ENCODE peak calls at places on chromosomes 11 and 22, in four cellular contexts. N is K562, B is GM12878, U is HepG2. O is an unnamed sample.

GRCh38 chr11:30914143-30914762 is 328.1 kb upstream of the MPPED2 start:
- DNase-seq in B (no peak), U (peak; percentile 16), N (no peak), O (peak; percentile 83)

GRCh38 chr11:63144121-63144520 is at the start of gene SLC22A24:
- DNase-seq in B (no peak), N (no peak), U (no peak), O (no peak)

GRCh38 chr22:44665115-44665514 is 36.9 kb upstream of the PRR5 start:
- DNase-seq in N (no peak), B (no peak), U (no peak), O (no peak)

GRCh38 chr11:85809881-85810280 is 1.1 kb downstream of the SYTL2 start:
- DNase-seq in B (no peak), N (no peak), U (peak; percentile 9), O (peak; percentile 45)

GRCh38 chr22:40653361-40653760 is 16.8 kb upstream of the MRTFA start:
- DNase-seq in U (no peak), N (no peak), B (no peak), O (no peak)

GRCh38 chr22:38935023-38935422 is 22.4 kb upstream of the APOBEC3A start:
- DNase-seq in N (no peak), U (no peak), B (no peak), O (no peak)

GRCh38 chr11:127003260-127003981 is 2.9 kb upstream of the KIRREL3 start:
- DNase-seq in N (peak; percentile 12), B (no peak), U (no peak), O (peak; percentile 83)

GRCh38 chr22:31105282-31105929 is 2.0 kb downstream of the SELENOM start:
- DNase-seq in U (no peak), B (no peak), N (no peak), O (no peak)

GRCh38 chr22:24408630-24409029 is 18.8 kb upstream of the ADORA2A start:
- DNase-seq in N (no peak), B (no peak), U (no peak), O (no peak)

GRCh38 chr11:129146196-129146595 is 45.9 kb downstream of the ARHGAP32 start:
- DNase-seq in U (no peak), N (no peak), B (no peak), O (no peak)

GRCh38 chr11:71251761-71252433 is 480 bp downstream of the SHANK2 start:
- DNase-seq in N (peak; percentile 35), U (no peak), B (no peak), O (peak; percentile 72)

GRCh38 chr11:71252434-71252781 is at the start of gene SHANK2:
- DNase-seq in B (no peak), N (no peak), U (no peak), O (peak; percentile 67)

GRCh38 chr11:71251159-71251721 is 1.1 kb downstream of the SHANK2 start:
- DNase-seq in U (no peak), B (no peak), N (no peak), O (no peak)

GRCh38 chr11:71253794-71254193 is 1.4 kb upstream of the SHANK2 start:
- DNase-seq in U (no peak), B (no peak), N (no peak), O (no peak)

DNA sequence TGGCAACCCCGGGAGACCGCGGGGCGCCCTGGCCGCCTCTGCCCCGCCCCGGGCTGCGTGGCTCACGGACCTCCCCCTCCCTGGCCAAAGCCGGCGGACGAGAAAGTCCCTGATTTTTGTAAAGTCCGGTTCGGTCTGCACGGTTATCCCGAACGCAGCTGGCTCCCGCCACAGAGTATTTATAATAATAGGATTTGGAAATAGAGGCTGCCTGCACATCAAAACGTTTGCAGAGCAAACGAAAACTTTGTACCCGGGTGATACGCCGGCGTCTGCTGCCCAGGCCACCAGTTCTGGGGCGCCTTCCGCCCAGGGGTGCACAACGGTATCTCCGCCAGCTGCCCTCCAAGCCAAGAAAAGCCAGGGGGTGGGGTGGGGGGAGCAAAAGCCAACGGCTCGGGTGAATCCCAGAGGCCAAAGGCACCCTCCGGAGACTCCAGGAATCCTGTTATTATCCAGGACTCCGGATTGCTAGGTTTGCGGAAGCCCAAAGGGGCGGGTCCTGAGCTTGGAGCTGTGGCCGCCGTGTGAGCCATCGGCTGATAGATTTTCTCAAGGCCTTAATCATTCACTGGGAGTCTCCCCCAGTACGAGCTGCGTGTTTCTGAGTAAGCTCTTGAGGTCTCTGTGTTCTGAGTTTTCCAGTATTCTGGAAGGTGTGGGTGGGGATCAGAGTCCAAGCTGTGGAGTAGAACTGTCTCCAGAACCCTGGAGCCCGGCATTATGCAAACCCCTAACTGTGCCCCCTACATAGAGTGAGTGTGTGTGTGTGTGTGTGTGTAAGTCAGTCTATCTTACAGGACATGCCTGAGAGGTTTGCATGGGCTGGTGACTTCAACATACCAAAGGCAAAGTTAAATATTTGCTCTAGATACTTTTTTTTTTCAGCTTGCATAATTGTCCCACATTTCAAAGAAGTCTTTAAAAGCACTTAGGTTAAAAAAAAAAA is 679 bp upstream of the SHANK2 start:
- DNase-seq in N (no peak), U (peak; percentile 97), B (no peak), O (peak; percentile 52)
- TF ChIP-seq ETV6 in N (no peak), U (no peak), B (no peak), O (peak; percentile 19)

DNA sequence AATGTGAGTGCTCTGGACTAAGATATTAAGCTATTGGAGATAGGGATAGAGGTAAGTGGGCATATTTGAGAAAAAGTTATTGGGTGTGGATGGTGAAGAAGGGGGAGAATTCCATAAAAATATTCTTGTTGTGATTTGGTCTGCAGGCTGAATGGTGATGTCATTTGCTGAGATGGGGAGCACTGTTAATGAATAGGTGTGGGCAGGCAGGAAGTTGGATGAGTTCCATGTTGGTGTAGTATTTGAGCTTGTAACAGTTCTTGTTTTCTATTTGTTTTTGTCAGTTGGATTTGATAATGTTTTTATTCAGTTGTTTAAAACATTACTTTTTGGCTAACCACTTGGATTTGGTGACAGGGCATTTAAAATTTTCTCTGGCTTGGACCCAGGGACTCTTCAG is 168.8 kb downstream of the C11orf87 start:
- DNase-seq in N (no peak), B (no peak), U (no peak), O (no peak)
- TF ChIP-seq ETV6 in N (no peak), B (no peak), U (no peak), O (no peak)

GRCh38 chr11:58796333-58797049 is 48.0 kb downstream of the GLYATL2 start:
- DNase-seq in N (no peak), B (no peak), U (no peak), O (peak; percentile 14)
- TF ChIP-seq ETV6 in N (no peak), B (no peak), U (no peak), O (no peak)

GRCh38 chr22:17371446-17371845 is 2.2 kb downstream of the CECR2 start:
- DNase-seq in U (no peak), B (no peak), N (no peak), O (no peak)

GRCh38 chr22:17373839-17374238 is 4.6 kb downstream of the CECR2 start:
- DNase-seq in N (no peak), U (no peak), B (no peak), O (no peak)

GRCh38 chr22:17376950-17377349 is 7.7 kb downstream of the CECR2 start:
- DNase-seq in B (no peak), U (no peak), N (no peak), O (no peak)

GRCh38 chr22:17379939-17380710 is 10.9 kb downstream of the CECR2 start:
- DNase-seq in N (no peak), B (no peak), U (no peak), O (no peak)

GRCh38 chr22:17375914-17376614 is 6.8 kb downstream of the CECR2 start:
- DNase-seq in B (no peak), U (no peak), N (no peak), O (no peak)
- TF ChIP-seq ETV6 in B (no peak), U (no peak), N (no peak), O (no peak)

DNA sequence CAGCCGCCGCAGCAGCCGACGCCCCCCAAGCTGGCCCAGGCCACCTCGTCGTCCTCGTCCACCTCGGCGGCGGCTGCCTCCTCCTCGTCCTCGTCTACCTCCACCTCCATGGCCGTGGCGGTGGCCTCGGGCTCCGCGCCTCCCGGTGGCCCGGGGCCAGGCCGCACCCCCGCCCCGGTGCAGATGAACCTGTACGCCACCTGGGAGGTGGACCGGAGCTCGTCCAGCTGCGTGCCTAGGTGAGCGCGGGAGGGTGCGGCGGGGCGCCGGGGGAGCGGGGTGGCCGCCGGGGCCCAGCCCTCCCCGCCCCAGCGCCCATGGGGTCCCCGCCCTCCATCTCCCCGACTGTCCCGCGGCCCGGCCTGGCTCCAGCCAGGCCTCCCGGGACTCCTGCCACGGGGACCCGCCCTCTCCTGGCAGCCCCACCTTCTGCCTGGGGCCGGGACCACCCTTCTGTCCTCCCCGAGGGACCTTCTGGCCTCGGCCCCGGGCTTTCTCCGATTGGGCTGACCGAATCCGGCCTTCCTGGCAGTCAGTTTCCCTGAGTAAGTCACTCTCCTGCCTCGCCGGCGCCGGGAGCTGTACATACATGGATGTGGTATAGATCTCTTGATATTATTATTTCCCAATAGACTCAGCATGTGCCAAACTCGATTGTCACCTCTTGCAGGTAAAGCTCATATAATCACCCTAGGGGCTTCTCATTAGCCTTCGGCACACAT is 693 bp downstream of the PACS1 start:
- DNase-seq in N (peak; percentile 74), U (no peak), B (no peak), O (peak; percentile 45)
- TF ChIP-seq ETV6 in N (no peak), U (no peak), B (no peak), O (no peak)

DNA sequence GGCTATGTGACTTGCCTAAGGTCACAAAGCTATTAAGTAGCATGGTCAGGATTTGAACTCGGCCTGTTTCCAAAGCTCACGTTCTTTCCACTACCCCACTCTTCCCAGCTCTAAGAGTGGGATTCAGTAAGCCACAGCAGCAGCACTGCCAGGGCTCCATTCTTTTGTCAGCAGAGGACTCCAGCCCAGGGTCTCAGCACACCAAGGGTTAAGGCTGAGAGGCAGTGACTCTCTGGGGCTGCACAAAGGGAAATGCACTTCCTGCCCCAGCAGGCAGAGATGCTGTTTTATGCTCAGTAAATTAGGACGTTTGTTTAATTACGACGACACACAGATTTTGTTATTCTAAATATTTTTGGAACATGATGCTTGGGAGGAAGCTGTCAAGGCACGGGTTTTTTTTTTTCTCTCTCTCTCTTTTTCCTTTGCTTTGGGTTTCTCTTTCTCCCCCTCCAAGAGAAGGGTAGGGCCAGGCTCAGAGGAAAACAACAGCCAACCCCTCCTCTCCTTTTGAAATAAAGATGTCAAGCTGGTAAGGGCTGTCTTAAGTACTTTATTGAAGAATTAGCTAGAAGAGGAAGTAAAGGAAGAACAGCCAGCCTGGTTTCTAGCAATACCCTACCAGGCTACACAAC is 2.9 kb downstream of the MYH9 start:
- DNase-seq in U (no peak), B (no peak), N (no peak), O (peak; percentile 35)
- TF ChIP-seq ETV6 in U (no peak), B (no peak), N (no peak), O (no peak)

DNA sequence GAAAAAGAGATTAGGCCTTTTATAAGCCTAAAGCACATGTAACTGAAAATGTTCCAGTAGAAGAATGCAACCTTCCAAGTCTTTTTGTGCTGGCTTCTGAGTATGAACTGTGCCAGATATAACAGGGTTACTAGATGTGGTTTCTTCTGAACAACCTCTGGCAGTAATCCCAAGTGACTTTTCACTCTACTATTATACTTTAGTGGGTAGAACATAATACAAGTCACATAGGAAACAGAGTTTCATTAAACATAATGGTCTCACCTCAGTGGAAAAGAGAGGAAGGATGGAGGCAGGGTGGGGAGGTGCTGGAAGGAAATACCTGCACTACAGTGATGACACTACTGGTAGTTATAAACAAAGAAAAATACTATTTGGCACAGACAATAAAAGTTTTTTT is 81.3 kb downstream of the PHF21A start:
- DNase-seq in N (no peak), B (no peak), U (no peak), O (no peak)
- TF ChIP-seq ETV6 in N (no peak), B (no peak), U (no peak), O (no peak)

O was measured in WTC11.